ENCODE peak calls at places on chromosomes 2 and 18, in ten cellular contexts. One of them, this sample, is unnamed.

GRCh38 chr18:77207540-77207939 is 42.1 kb upstream of the GALR1 start:
- DNase-seq in uterus: peak
- DNase-seq in lung: peak
- DNase-seq in choroid plexus epithelial cell: peak
- DNase-seq in right atrium auricular region: peak
- DNase-seq in PC-3: peak
- DNase-seq in H9: peak
- DNase-seq in AG09319: peak
- DNase-seq in tibial artery: peak
- DNase-seq in B cell: peak
- DNase-seq in this sample: no peak

GRCh38 chr2:2103320-2103719 is 227.8 kb downstream of the MYT1L start:
- DNase-seq in uterus: no peak
- DNase-seq in lung: no peak
- DNase-seq in choroid plexus epithelial cell: no peak
- DNase-seq in right atrium auricular region: no peak
- DNase-seq in PC-3: no peak
- DNase-seq in H9: no peak
- DNase-seq in AG09319: no peak
- DNase-seq in tibial artery: no peak
- DNase-seq in B cell: no peak
- DNase-seq in this sample: no peak

GRCh38 chr2:119476301-119477117 is 44.9 kb downstream of the TMEM37 start:
- DNase-seq in uterus: no peak
- DNase-seq in lung: peak
- DNase-seq in choroid plexus epithelial cell: peak
- DNase-seq in right atrium auricular region: peak
- DNase-seq in PC-3: peak
- DNase-seq in H9: peak
- DNase-seq in AG09319: peak
- DNase-seq in tibial artery: peak
- DNase-seq in B cell: peak
- DNase-seq in this sample: peak

GRCh38 chr2:98647636-98648035 is 39.2 kb downstream of the UNC50 start:
- DNase-seq in uterus: no peak
- DNase-seq in lung: no peak
- DNase-seq in choroid plexus epithelial cell: no peak
- DNase-seq in right atrium auricular region: no peak
- DNase-seq in PC-3: peak
- DNase-seq in H9: no peak
- DNase-seq in AG09319: no peak
- DNase-seq in tibial artery: no peak
- DNase-seq in B cell: no peak
- DNase-seq in this sample: no peak

GRCh38 chr2:24920813-24921441 is 890 bp upstream of the ADCY3 start:
- DNase-seq in uterus: no peak
- DNase-seq in lung: no peak
- DNase-seq in choroid plexus epithelial cell: no peak
- DNase-seq in right atrium auricular region: no peak
- DNase-seq in PC-3: peak
- DNase-seq in H9: no peak
- DNase-seq in AG09319: no peak
- DNase-seq in tibial artery: peak
- DNase-seq in B cell: peak
- DNase-seq in this sample: no peak

GRCh38 chr18:801137-801536 is 10.9 kb downstream of the YES1 start:
- DNase-seq in uterus: no peak
- DNase-seq in lung: no peak
- DNase-seq in choroid plexus epithelial cell: no peak
- DNase-seq in right atrium auricular region: no peak
- DNase-seq in PC-3: no peak
- DNase-seq in H9: no peak
- DNase-seq in AG09319: no peak
- DNase-seq in tibial artery: no peak
- DNase-seq in B cell: no peak
- DNase-seq in this sample: no peak

GRCh38 chr18:33181016-33181415 is 259.5 kb downstream of the CCDC178 start:
- DNase-seq in uterus: no peak
- DNase-seq in lung: no peak
- DNase-seq in choroid plexus epithelial cell: no peak
- DNase-seq in right atrium auricular region: no peak
- DNase-seq in PC-3: peak
- DNase-seq in H9: no peak
- DNase-seq in AG09319: no peak
- DNase-seq in tibial artery: no peak
- DNase-seq in B cell: no peak
- DNase-seq in this sample: no peak

GRCh38 chr2:181047829-181048228 is 67.4 kb downstream of the UBE2E3 start:
- DNase-seq in uterus: no peak
- DNase-seq in lung: no peak
- DNase-seq in choroid plexus epithelial cell: no peak
- DNase-seq in right atrium auricular region: no peak
- DNase-seq in PC-3: no peak
- DNase-seq in H9: no peak
- DNase-seq in AG09319: no peak
- DNase-seq in tibial artery: no peak
- DNase-seq in B cell: no peak
- DNase-seq in this sample: no peak

GRCh38 chr2:149645391-149645790 is 57.8 kb upstream of the MMADHC start:
- DNase-seq in uterus: no peak
- DNase-seq in lung: no peak
- DNase-seq in choroid plexus epithelial cell: peak
- DNase-seq in right atrium auricular region: no peak
- DNase-seq in PC-3: peak
- DNase-seq in H9: no peak
- DNase-seq in AG09319: no peak
- DNase-seq in tibial artery: no peak
- DNase-seq in B cell: no peak
- DNase-seq in this sample: no peak

GRCh38 chr2:216507220-216508143 is 8.8 kb downstream of the RPL37A start:
- DNase-seq in uterus: no peak
- DNase-seq in lung: no peak
- DNase-seq in choroid plexus epithelial cell: no peak
- DNase-seq in right atrium auricular region: no peak
- DNase-seq in PC-3: no peak
- DNase-seq in H9: no peak
- DNase-seq in AG09319: no peak
- DNase-seq in tibial artery: no peak
- DNase-seq in B cell: no peak
- DNase-seq in this sample: no peak

GRCh38 chr2:146734042-146734715 is 1110.7 kb upstream of the ACVR2A start:
- DNase-seq in uterus: no peak
- DNase-seq in lung: no peak
- DNase-seq in choroid plexus epithelial cell: peak
- DNase-seq in right atrium auricular region: no peak
- DNase-seq in PC-3: peak
- DNase-seq in H9: no peak
- DNase-seq in AG09319: peak
- DNase-seq in tibial artery: no peak
- DNase-seq in B cell: peak
- DNase-seq in this sample: no peak

GRCh38 chr2:39411186-39411944 is 25.7 kb downstream of the MAP4K3 start:
- DNase-seq in uterus: no peak
- DNase-seq in lung: no peak
- DNase-seq in choroid plexus epithelial cell: peak
- DNase-seq in right atrium auricular region: no peak
- DNase-seq in PC-3: peak
- DNase-seq in H9: no peak
- DNase-seq in AG09319: no peak
- DNase-seq in tibial artery: no peak
- DNase-seq in B cell: no peak
- DNase-seq in this sample: no peak

GRCh38 chr2:235555356-235555755 is 61.5 kb downstream of the AGAP1 start:
- DNase-seq in uterus: no peak
- DNase-seq in lung: no peak
- DNase-seq in choroid plexus epithelial cell: no peak
- DNase-seq in right atrium auricular region: no peak
- DNase-seq in PC-3: no peak
- DNase-seq in H9: no peak
- DNase-seq in AG09319: no peak
- DNase-seq in tibial artery: peak
- DNase-seq in B cell: no peak
- DNase-seq in this sample: no peak

GRCh38 chr2:25078171-25079049 is 36.5 kb downstream of the EFR3B start:
- DNase-seq in uterus: no peak
- DNase-seq in lung: no peak
- DNase-seq in choroid plexus epithelial cell: peak
- DNase-seq in right atrium auricular region: no peak
- DNase-seq in PC-3: peak
- DNase-seq in H9: no peak
- DNase-seq in AG09319: no peak
- DNase-seq in tibial artery: no peak
- DNase-seq in B cell: no peak
- DNase-seq in this sample: no peak

GRCh38 chr2:67846341-67847070 is 216.3 kb downstream of the C1D start:
- DNase-seq in uterus: peak
- DNase-seq in lung: peak
- DNase-seq in choroid plexus epithelial cell: peak
- DNase-seq in right atrium auricular region: peak
- DNase-seq in PC-3: peak
- DNase-seq in H9: peak
- DNase-seq in AG09319: peak
- DNase-seq in tibial artery: peak
- DNase-seq in B cell: peak
- DNase-seq in this sample: peak
- TF ChIP-seq CTCF in uterus: peak
- TF ChIP-seq CTCF in lung: peak
- TF ChIP-seq CTCF in choroid plexus epithelial cell: peak
- TF ChIP-seq CTCF in right atrium auricular region: peak
- TF ChIP-seq CTCF in PC-3: peak
- TF ChIP-seq CTCF in H9: peak
- TF ChIP-seq CTCF in AG09319: peak
- TF ChIP-seq CTCF in tibial artery: peak
- TF ChIP-seq CTCF in B cell: peak
- TF ChIP-seq CTCF in this sample: peak

DNA sequence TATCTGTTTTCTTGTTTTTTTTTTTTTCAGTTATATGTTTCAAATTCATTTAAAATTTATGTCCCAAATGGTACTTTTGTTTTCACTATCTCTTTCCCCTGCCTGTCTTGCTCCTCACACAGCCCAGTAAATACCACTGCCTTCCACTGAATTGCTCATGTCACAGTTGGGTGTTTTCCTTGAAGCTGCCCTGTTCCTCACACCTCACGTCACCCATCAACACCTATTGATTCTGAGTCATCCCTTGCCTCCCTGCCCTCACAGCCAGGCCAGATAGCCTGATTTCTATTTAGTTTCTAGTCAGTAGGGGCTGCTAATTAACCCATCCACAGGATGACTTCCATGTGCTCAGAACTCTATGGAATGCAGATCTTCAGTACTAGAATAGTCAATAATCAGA is 25.3 kb downstream of the FSHR start:
- DNase-seq in uterus: no peak
- DNase-seq in lung: no peak
- DNase-seq in choroid plexus epithelial cell: no peak
- DNase-seq in right atrium auricular region: no peak
- DNase-seq in PC-3: no peak
- DNase-seq in H9: no peak
- DNase-seq in AG09319: no peak
- DNase-seq in tibial artery: no peak
- DNase-seq in B cell: no peak
- DNase-seq in this sample: no peak
- TF ChIP-seq CTCF in uterus: no peak
- TF ChIP-seq CTCF in lung: no peak
- TF ChIP-seq CTCF in choroid plexus epithelial cell: no peak
- TF ChIP-seq CTCF in right atrium auricular region: no peak
- TF ChIP-seq CTCF in PC-3: no peak
- TF ChIP-seq CTCF in H9: no peak
- TF ChIP-seq CTCF in AG09319: no peak
- TF ChIP-seq CTCF in tibial artery: no peak
- TF ChIP-seq CTCF in B cell: no peak
- TF ChIP-seq CTCF in this sample: no peak

DNA sequence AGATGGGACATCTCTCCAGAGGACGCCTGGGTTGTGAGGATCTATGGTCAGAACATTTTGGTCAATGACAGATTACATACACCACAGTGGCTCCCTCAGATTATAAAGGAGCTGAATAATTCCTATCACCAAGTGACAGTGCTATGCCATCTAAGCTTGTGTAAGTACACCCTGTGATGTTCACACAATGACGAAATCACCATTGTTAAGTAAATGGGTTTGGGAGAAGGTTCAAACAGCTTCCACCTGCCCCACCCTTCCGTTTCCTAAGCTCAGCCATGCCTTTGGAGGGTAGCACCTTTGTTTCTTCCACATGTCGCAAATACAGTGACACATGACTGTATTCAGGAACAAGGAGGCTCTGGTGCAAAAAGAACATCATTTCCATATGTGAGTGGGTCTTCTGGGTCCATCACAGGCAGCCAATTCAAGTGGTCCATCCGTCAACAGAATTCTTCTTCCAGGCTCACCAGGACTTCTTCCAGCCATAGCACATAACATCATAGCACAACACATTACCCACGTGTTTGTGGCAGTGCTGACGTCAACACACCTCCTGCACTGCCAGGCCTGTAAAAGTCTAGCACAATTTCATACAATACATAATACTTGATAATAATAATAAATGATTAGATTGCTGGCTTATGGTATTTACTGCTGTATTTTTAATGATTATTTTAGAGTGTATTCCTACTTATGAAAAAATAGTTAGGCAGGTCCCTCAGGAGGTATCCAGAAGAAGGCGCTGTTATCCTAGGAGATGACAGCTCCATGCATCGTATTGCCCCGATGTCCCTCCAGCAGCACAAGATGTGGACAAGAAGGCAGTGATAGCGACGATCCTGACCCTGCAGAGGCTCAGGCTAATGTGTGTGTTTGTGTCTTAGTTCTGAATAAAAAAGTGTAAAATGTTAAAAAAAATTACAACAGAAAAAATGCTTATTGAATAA is 264.8 kb downstream of the ANAPC1 start:
- DNase-seq in uterus: no peak
- DNase-seq in lung: no peak
- DNase-seq in choroid plexus epithelial cell: peak
- DNase-seq in right atrium auricular region: no peak
- DNase-seq in PC-3: no peak
- DNase-seq in H9: no peak
- DNase-seq in AG09319: no peak
- DNase-seq in tibial artery: no peak
- DNase-seq in B cell: no peak
- DNase-seq in this sample: no peak
- TF ChIP-seq CTCF in uterus: no peak
- TF ChIP-seq CTCF in lung: no peak
- TF ChIP-seq CTCF in choroid plexus epithelial cell: peak
- TF ChIP-seq CTCF in right atrium auricular region: no peak
- TF ChIP-seq CTCF in PC-3: peak
- TF ChIP-seq CTCF in H9: peak
- TF ChIP-seq CTCF in AG09319: no peak
- TF ChIP-seq CTCF in tibial artery: no peak
- TF ChIP-seq CTCF in B cell: no peak
- TF ChIP-seq CTCF in this sample: no peak

DNA sequence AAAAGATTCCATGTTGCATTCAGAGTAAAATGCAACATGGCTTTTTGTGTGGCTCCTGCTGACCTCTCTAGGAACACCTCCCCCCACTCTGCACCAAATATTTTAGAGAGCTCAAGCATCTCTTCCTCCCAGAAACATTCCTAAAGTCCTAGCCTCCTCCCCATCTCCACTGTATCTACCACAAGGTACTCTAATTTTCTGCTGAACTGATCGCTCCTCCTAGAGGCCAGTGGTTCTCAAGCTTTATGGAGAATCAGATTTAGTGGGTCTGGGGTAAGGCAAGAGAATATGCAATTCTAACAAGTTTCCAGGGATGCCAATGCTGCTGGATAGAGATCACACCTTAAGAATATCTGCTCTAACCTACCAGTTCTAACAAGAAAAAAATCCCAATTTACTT is 89.5 kb upstream of the HNRNPA3 start:
- DNase-seq in uterus: no peak
- DNase-seq in lung: no peak
- DNase-seq in choroid plexus epithelial cell: no peak
- DNase-seq in right atrium auricular region: no peak
- DNase-seq in PC-3: no peak
- DNase-seq in H9: no peak
- DNase-seq in AG09319: no peak
- DNase-seq in tibial artery: no peak
- DNase-seq in B cell: no peak
- DNase-seq in this sample: no peak
- TF ChIP-seq CTCF in uterus: no peak
- TF ChIP-seq CTCF in lung: no peak
- TF ChIP-seq CTCF in choroid plexus epithelial cell: no peak
- TF ChIP-seq CTCF in right atrium auricular region: no peak
- TF ChIP-seq CTCF in PC-3: peak
- TF ChIP-seq CTCF in H9: peak
- TF ChIP-seq CTCF in AG09319: no peak
- TF ChIP-seq CTCF in tibial artery: no peak
- TF ChIP-seq CTCF in B cell: no peak
- TF ChIP-seq CTCF in this sample: no peak

This sample was measured in osteocyte.